ENCODE peak calls at places on chromosomes 16 and 17, in six cellular contexts. V is body of pancreas; J is ascending aorta; Y is OCI-LY7; Z is breast epithelium; B is CD4-positive, alpha-beta memory T cell. L is an unnamed sample.
A peak's percentile ranks its signal among the peaks of the same experiment; 100 is the strongest.

GRCh38 chr17:79036609-79037008 is 12.6 kb downstream of the C1QTNF1 start:
- DNase-seq in V (no peak), J (peak; percentile 79), Y (no peak), Z (peak; percentile 3), B (no peak), L (no peak)

GRCh38 chr17:8371786-8372185 is 4.7 kb downstream of the KRABD2 start:
- DNase-seq in V (no peak), J (no peak), Y (no peak), Z (no peak), B (no peak), L (no peak)

GRCh38 chr16:81530296-81530721 is 85.7 kb downstream of the CMIP start:
- DNase-seq in V (no peak), J (no peak), Y (no peak), Z (no peak), B (no peak), L (no peak)

GRCh38 chr16:9441021-9441420 is 349.6 kb downstream of the HAPSTR1 start:
- DNase-seq in V (no peak), J (no peak), Y (peak; percentile 2), Z (no peak), B (no peak), L (no peak)

GRCh38 chr17:29581583-29582253 is 7.7 kb downstream of the GIT1 start:
- DNase-seq in V (no peak), J (peak; percentile 60), Y (no peak), Z (no peak), B (no peak), L (peak; percentile 74)

GRCh38 chr16:74064120-74064735 is 232.4 kb upstream of the PSMD7 start:
- DNase-seq in V (no peak), J (no peak), Y (no peak), Z (no peak), B (no peak), L (no peak)

GRCh38 chr17:37358098-37358829 is 17.5 kb upstream of the C17orf78 start:
- DNase-seq in V (peak; percentile 46), J (peak; percentile 65), Y (peak; percentile 53), Z (peak; percentile 56), B (peak; percentile 1), L (peak; percentile 36)

GRCh38 chr16:66294507-66294906 is 72.0 kb upstream of the CDH5 start:
- DNase-seq in V (no peak), J (no peak), Y (no peak), Z (no peak), B (no peak), L (peak; percentile 2)

GRCh38 chr17:63991611-63992010 is 6.5 kb upstream of the PRR29 start:
- DNase-seq in V (no peak), J (no peak), Y (no peak), Z (peak; percentile 24), B (no peak), L (no peak)

GRCh38 chr16:48057085-48057484 is 98.7 kb downstream of the ABCC12 start:
- DNase-seq in V (no peak), J (no peak), Y (no peak), Z (no peak), B (no peak), L (no peak)

GRCh38 chr17:42578282-42578869 is 847 bp upstream of the PSMC3IP start:
- DNase-seq in V (peak; percentile 82), J (peak; percentile 88), Y (peak; percentile 93), Z (no peak), B (peak; percentile 59), L (peak; percentile 72)

GRCh38 chr17:17573912-17574311 is 17.6 kb downstream of the PEMT start:
- DNase-seq in V (no peak), J (no peak), Y (no peak), Z (no peak), B (no peak), L (no peak)

GRCh38 chr17:74296548-74296936 is 22.5 kb downstream of the DNAI2 start:
- DNase-seq in V (peak; percentile 61), J (no peak), Y (peak; percentile 39), Z (no peak), B (peak; percentile 46), L (peak; percentile 87)

GRCh38 chr17:58583486-58583885 is 69.0 kb upstream of the MTMR4 start:
- DNase-seq in V (no peak), J (no peak), Y (no peak), Z (no peak), B (no peak), L (no peak)

GRCh38 chr16:74841904-74842303 is 67.3 kb upstream of the FA2H start:
- DNase-seq in V (no peak), J (no peak), Y (no peak), Z (no peak), B (no peak), L (no peak)

GRCh38 chr16:8611886-8612595 is 9.5 kb upstream of the METTL22 start:
- DNase-seq in V (no peak), J (no peak), Y (no peak), Z (no peak), B (no peak), L (no peak)

GRCh38 chr16:19907161-19907992 is 22.7 kb upstream of the GPRC5B start:
- DNase-seq in V (peak; percentile 74), J (peak; percentile 71), Y (peak; percentile 74), Z (no peak), B (peak; percentile 60), L (peak; percentile 77)

GRCh38 chr16:27961296-27961620 is 102.3 kb downstream of the GSG1L start:
- DNase-seq in V (no peak), J (peak; percentile 39), Y (no peak), Z (no peak), B (no peak), L (no peak)

GRCh38 chr17:27339836-27340550 is 46.1 kb downstream of the WSB1 start:
- DNase-seq in V (no peak), J (no peak), Y (no peak), Z (no peak), B (no peak), L (no peak)

GRCh38 chr17:48100591-48101011 is 677 bp downstream of the CBX1 start:
- DNase-seq in V (peak; percentile 55), J (peak; percentile 79), Y (no peak), Z (peak; percentile 56), B (no peak), L (no peak)

GRCh38 chr16:9682320-9682719 is 499.9 kb downstream of the GRIN2A start:
- DNase-seq in V (no peak), J (no peak), Y (no peak), Z (no peak), B (no peak), L (no peak)

GRCh38 chr16:30761928-30762902 is at the start of the genes CFAP119 and RNF40:
- DNase-seq in V (peak; percentile 97), J (peak; percentile 98), Y (peak; percentile 93), Z (peak; percentile 96), B (peak; percentile 91), L (peak; percentile 97)
- H3K27ac ChIP-seq in V (peak within 1 kb of the TSS; percentile 88), J (peak within 1 kb of the TSS; percentile 89), Y (peak within 1 kb of the TSS; percentile 57), Z (peak within 1 kb of the TSS; percentile 89), B (peak within 1 kb of the TSS; percentile 71), L (peak within 1 kb of the TSS; percentile 78)

GRCh38 chr17:21370430-21370829 is 5.7 kb upstream of the KCNJ12 start:
- DNase-seq in V (no peak), J (no peak), Y (peak; percentile 18), Z (no peak), B (no peak), L (no peak)
- H3K27ac ChIP-seq in V (no peak overlapping the region), J (peak overlapping the region; percentile 20), Y (no peak overlapping the region), Z (no peak overlapping the region), B (no peak overlapping the region), L (no peak overlapping the region)

GRCh38 chr17:69314246-69315030 is 12.5 kb downstream of the ABCA5 start:
- DNase-seq in V (no peak), J (no peak), Y (no peak), Z (no peak), B (no peak), L (no peak)
- H3K27ac ChIP-seq in V (no peak overlapping the region), J (no peak overlapping the region), Y (no peak overlapping the region), Z (no peak overlapping the region), B (no peak overlapping the region), L (no peak overlapping the region)

GRCh38 chr16:55376567-55377167 is 52.7 kb downstream of the IRX6 start:
- DNase-seq in V (no peak), J (no peak), Y (no peak), Z (no peak), B (no peak), L (no peak)

GRCh38 chr16:55373489-55373832 is 49.5 kb downstream of the IRX6 start:
- DNase-seq in V (no peak), J (no peak), Y (no peak), Z (no peak), B (no peak), L (no peak)

GRCh38 chr16:55370762-55371482 is 46.9 kb downstream of the IRX6 start:
- DNase-seq in V (peak; percentile 16), J (peak; percentile 79), Y (no peak), Z (peak; percentile 74), B (no peak), L (peak; percentile 76)

GRCh38 chr16:55376045-55376444 is 52.0 kb downstream of the IRX6 start:
- DNase-seq in V (no peak), J (no peak), Y (no peak), Z (no peak), B (no peak), L (no peak)

GRCh38 chr16:55372792-55373488 is 48.9 kb downstream of the IRX6 start:
- DNase-seq in V (no peak), J (no peak), Y (no peak), Z (no peak), B (no peak), L (no peak)
- H3K27ac ChIP-seq in V (no peak overlapping the region), J (peak overlapping the region; percentile 22), Y (no peak overlapping the region), Z (no peak overlapping the region), B (no peak overlapping the region), L (no peak overlapping the region)

GRCh38 chr17:41340496-41340895 is 10.1 kb downstream of the KRT33A start:
- DNase-seq in V (no peak), J (no peak), Y (no peak), Z (no peak), B (no peak), L (no peak)

GRCh38 chr17:41340934-41341861 is 9.4 kb downstream of the KRT33A start:
- DNase-seq in V (no peak), J (no peak), Y (no peak), Z (no peak), B (peak; percentile 85), L (no peak)

GRCh38 chr17:41343031-41343430 is 7.6 kb downstream of the KRT33A start:
- DNase-seq in V (no peak), J (no peak), Y (no peak), Z (no peak), B (no peak), L (no peak)

GRCh38 chr17:41338961-41339485 is 11.6 kb downstream of the KRT33A start:
- DNase-seq in V (no peak), J (no peak), Y (no peak), Z (no peak), B (peak; percentile 92), L (no peak)

GRCh38 chr17:41339571-41340169 is 11.0 kb downstream of the KRT33A start:
- DNase-seq in V (no peak), J (no peak), Y (no peak), Z (no peak), B (no peak), L (no peak)
- H3K27ac ChIP-seq in V (no peak overlapping the region), J (no peak overlapping the region), Y (no peak overlapping the region), Z (peak overlapping the region; percentile 65), B (peak overlapping the region; percentile 72), L (no peak overlapping the region)

GRCh38 chr16:89983550-89983949 is 35.0 kb downstream of the DEF8 start:
- DNase-seq in V (no peak), J (no peak), Y (no peak), Z (no peak), B (no peak), L (no peak)
- H3K27ac ChIP-seq in V (no peak overlapping the region), J (no peak overlapping the region), Y (no peak overlapping the region), Z (no peak overlapping the region), B (no peak overlapping the region), L (no peak overlapping the region)

L was measured in dorsolateral prefrontal cortex.